ENCODE peak calls at places on chromosomes 6 and 20, in five cellular contexts. One of them, this sample, is unnamed.

GRCh38 chr6:74651948-74652347 is 553.9 kb downstream of the COL12A1 start:
- DNase-seq in fibroblast of gingiva: peak
- DNase-seq in T-helper 1 cell: no peak
- DNase-seq in HepG2: no peak
- DNase-seq in mucosa of gallbladder: no peak
- DNase-seq in this sample: no peak

GRCh38 chr6:10733151-10733715 is 10.4 kb downstream of the TMEM14C start:
- DNase-seq in fibroblast of gingiva: no peak
- DNase-seq in T-helper 1 cell: no peak
- DNase-seq in HepG2: no peak
- DNase-seq in mucosa of gallbladder: no peak
- DNase-seq in this sample: no peak

GRCh38 chr6:568085-568484 is 88.8 kb downstream of the HUS1B start:
- DNase-seq in fibroblast of gingiva: no peak
- DNase-seq in T-helper 1 cell: no peak
- DNase-seq in HepG2: no peak
- DNase-seq in mucosa of gallbladder: no peak
- DNase-seq in this sample: no peak

GRCh38 chr6:150876598-150876997 is 11.1 kb downstream of the MTHFD1L start:
- DNase-seq in fibroblast of gingiva: peak
- DNase-seq in T-helper 1 cell: no peak
- DNase-seq in HepG2: no peak
- DNase-seq in mucosa of gallbladder: peak
- DNase-seq in this sample: peak

GRCh38 chr6:114404339-114404955 is 61.6 kb upstream of the HS3ST5 start:
- DNase-seq in fibroblast of gingiva: no peak
- DNase-seq in T-helper 1 cell: no peak
- DNase-seq in HepG2: no peak
- DNase-seq in mucosa of gallbladder: no peak
- DNase-seq in this sample: no peak

GRCh38 chr20:20363449-20364015 is 4.4 kb upstream of the INSM1 start:
- DNase-seq in fibroblast of gingiva: no peak
- DNase-seq in T-helper 1 cell: no peak
- DNase-seq in HepG2: no peak
- DNase-seq in mucosa of gallbladder: no peak
- DNase-seq in this sample: no peak

GRCh38 chr6:44162876-44163625 is 4.4 kb downstream of the CAPN11 start:
- DNase-seq in fibroblast of gingiva: no peak
- DNase-seq in T-helper 1 cell: no peak
- DNase-seq in HepG2: no peak
- DNase-seq in mucosa of gallbladder: no peak
- DNase-seq in this sample: peak

GRCh38 chr6:127737009-127737486 is 160.1 kb downstream of the C6orf58 start:
- DNase-seq in fibroblast of gingiva: peak
- DNase-seq in T-helper 1 cell: peak
- DNase-seq in HepG2: peak
- DNase-seq in mucosa of gallbladder: peak
- DNase-seq in this sample: peak

GRCh38 chr6:112188906-112189305 is 65.5 kb downstream of the LAMA4 start:
- DNase-seq in fibroblast of gingiva: peak
- DNase-seq in T-helper 1 cell: no peak
- DNase-seq in HepG2: no peak
- DNase-seq in mucosa of gallbladder: no peak
- DNase-seq in this sample: no peak

GRCh38 chr6:88445188-88445958 is 279.2 kb upstream of the CNR1 start:
- DNase-seq in fibroblast of gingiva: no peak
- DNase-seq in T-helper 1 cell: no peak
- DNase-seq in HepG2: no peak
- DNase-seq in mucosa of gallbladder: no peak
- DNase-seq in this sample: no peak

GRCh38 chr20:53735536-53736050 is 142.0 kb upstream of the ZNF217 start:
- DNase-seq in fibroblast of gingiva: peak
- DNase-seq in T-helper 1 cell: no peak
- DNase-seq in HepG2: no peak
- DNase-seq in mucosa of gallbladder: no peak
- DNase-seq in this sample: no peak

GRCh38 chr6:158697798-158698197 is 47.9 kb downstream of the SYTL3 start:
- DNase-seq in fibroblast of gingiva: no peak
- DNase-seq in T-helper 1 cell: no peak
- DNase-seq in HepG2: no peak
- DNase-seq in mucosa of gallbladder: no peak
- DNase-seq in this sample: no peak

GRCh38 chr6:129280719-129281118 is 397.8 kb downstream of the LAMA2 start:
- DNase-seq in fibroblast of gingiva: no peak
- DNase-seq in T-helper 1 cell: peak
- DNase-seq in HepG2: no peak
- DNase-seq in mucosa of gallbladder: no peak
- DNase-seq in this sample: no peak

GRCh38 chr20:22846829-22847228 is 188.3 kb upstream of the SSTR4 start:
- DNase-seq in fibroblast of gingiva: no peak
- DNase-seq in T-helper 1 cell: no peak
- DNase-seq in HepG2: no peak
- DNase-seq in mucosa of gallbladder: no peak
- DNase-seq in this sample: no peak

GRCh38 chr20:1993986-1994385 is at the start of gene PDYN:
- DNase-seq in fibroblast of gingiva: no peak
- DNase-seq in T-helper 1 cell: no peak
- DNase-seq in HepG2: no peak
- DNase-seq in mucosa of gallbladder: no peak
- DNase-seq in this sample: no peak

GRCh38 chr6:165663736-165664552 is 903 bp upstream of the PDE10A start:
- DNase-seq in fibroblast of gingiva: peak
- DNase-seq in T-helper 1 cell: no peak
- DNase-seq in HepG2: no peak
- DNase-seq in mucosa of gallbladder: no peak
- DNase-seq in this sample: no peak

GRCh38 chr6:75023634-75024033 is 182.2 kb downstream of the COL12A1 start:
- DNase-seq in fibroblast of gingiva: no peak
- DNase-seq in T-helper 1 cell: no peak
- DNase-seq in HepG2: no peak
- DNase-seq in mucosa of gallbladder: no peak
- DNase-seq in this sample: no peak

GRCh38 chr20:39849664-39850063 is 839.4 kb downstream of the MAFB start:
- DNase-seq in fibroblast of gingiva: peak
- DNase-seq in T-helper 1 cell: no peak
- DNase-seq in HepG2: no peak
- DNase-seq in mucosa of gallbladder: peak
- DNase-seq in this sample: peak

GRCh38 chr20:18258126-18258860 is 30.0 kb upstream of the ZNF133 start:
- DNase-seq in fibroblast of gingiva: no peak
- DNase-seq in T-helper 1 cell: no peak
- DNase-seq in HepG2: peak
- DNase-seq in mucosa of gallbladder: no peak
- DNase-seq in this sample: no peak